ENCODE peak calls at places on chromosomes 13 and 19, in eight cellular contexts. One of them, this sample, is unnamed.

GRCh38 chr13:92097337-92097903 is 699.0 kb downstream of the GPC5 start:
- DNase-seq in breast epithelium: no peak
- DNase-seq in IMR-90: no peak
- DNase-seq in A549: no peak
- DNase-seq in right lobe of liver: no peak
- DNase-seq in heart left ventricle: no peak
- DNase-seq in ovary: no peak
- DNase-seq in tibial nerve: no peak
- DNase-seq in this sample: no peak

GRCh38 chr19:47598407-47599349 is 10.3 kb upstream of the BICRA start:
- DNase-seq in breast epithelium: no peak
- DNase-seq in IMR-90: peak; percentile 96
- DNase-seq in A549: peak; percentile 98
- DNase-seq in right lobe of liver: no peak
- DNase-seq in heart left ventricle: peak; percentile 60
- DNase-seq in ovary: peak; percentile 43
- DNase-seq in tibial nerve: no peak
- DNase-seq in this sample: peak; percentile 70

GRCh38 chr19:46731584-46731983 is 14.3 kb upstream of the FKRP start:
- DNase-seq in breast epithelium: no peak
- DNase-seq in IMR-90: no peak
- DNase-seq in A549: no peak
- DNase-seq in right lobe of liver: no peak
- DNase-seq in heart left ventricle: no peak
- DNase-seq in ovary: no peak
- DNase-seq in tibial nerve: no peak
- DNase-seq in this sample: no peak

GRCh38 chr13:45728759-45729158 is 26.6 kb downstream of the CBY2 start:
- DNase-seq in breast epithelium: no peak
- DNase-seq in IMR-90: no peak
- DNase-seq in A549: peak; percentile 14
- DNase-seq in right lobe of liver: no peak
- DNase-seq in heart left ventricle: no peak
- DNase-seq in ovary: no peak
- DNase-seq in tibial nerve: no peak
- DNase-seq in this sample: no peak

GRCh38 chr19:51398096-51398704 is 7.8 kb upstream of the C19orf84 start:
- DNase-seq in breast epithelium: no peak
- DNase-seq in IMR-90: peak; percentile 18
- DNase-seq in A549: peak; percentile 50
- DNase-seq in right lobe of liver: no peak
- DNase-seq in heart left ventricle: no peak
- DNase-seq in ovary: no peak
- DNase-seq in tibial nerve: no peak
- DNase-seq in this sample: no peak

GRCh38 chr13:90493667-90494066 is 853.8 kb upstream of the MIR17HG start:
- DNase-seq in breast epithelium: no peak
- DNase-seq in IMR-90: no peak
- DNase-seq in A549: no peak
- DNase-seq in right lobe of liver: no peak
- DNase-seq in heart left ventricle: no peak
- DNase-seq in ovary: no peak
- DNase-seq in tibial nerve: no peak
- DNase-seq in this sample: no peak

GRCh38 chr13:52848455-52849190 is at the start of gene PCDH8:
- DNase-seq in breast epithelium: no peak
- DNase-seq in IMR-90: no peak
- DNase-seq in A549: no peak
- DNase-seq in right lobe of liver: no peak
- DNase-seq in heart left ventricle: no peak
- DNase-seq in ovary: no peak
- DNase-seq in tibial nerve: no peak
- DNase-seq in this sample: no peak

GRCh38 chr19:5665781-5666513 is 14.4 kb downstream of the MICOS13 start:
- DNase-seq in breast epithelium: no peak
- DNase-seq in IMR-90: peak; percentile 84
- DNase-seq in A549: peak; percentile 58
- DNase-seq in right lobe of liver: no peak
- DNase-seq in heart left ventricle: no peak
- DNase-seq in ovary: no peak
- DNase-seq in tibial nerve: no peak
- DNase-seq in this sample: no peak

GRCh38 chr19:46081928-46082727 is 41.3 kb upstream of the IGFL4 start:
- DNase-seq in breast epithelium: no peak
- DNase-seq in IMR-90: peak; percentile 67
- DNase-seq in A549: peak; percentile 70
- DNase-seq in right lobe of liver: peak; percentile 64
- DNase-seq in heart left ventricle: no peak
- DNase-seq in ovary: no peak
- DNase-seq in tibial nerve: no peak
- DNase-seq in this sample: peak; percentile 56

GRCh38 chr13:94351292-94352000 is 128.0 kb downstream of the DCT start:
- DNase-seq in breast epithelium: no peak
- DNase-seq in IMR-90: peak; percentile 92
- DNase-seq in A549: no peak
- DNase-seq in right lobe of liver: no peak
- DNase-seq in heart left ventricle: no peak
- DNase-seq in ovary: no peak
- DNase-seq in tibial nerve: no peak
- DNase-seq in this sample: no peak

DNA sequence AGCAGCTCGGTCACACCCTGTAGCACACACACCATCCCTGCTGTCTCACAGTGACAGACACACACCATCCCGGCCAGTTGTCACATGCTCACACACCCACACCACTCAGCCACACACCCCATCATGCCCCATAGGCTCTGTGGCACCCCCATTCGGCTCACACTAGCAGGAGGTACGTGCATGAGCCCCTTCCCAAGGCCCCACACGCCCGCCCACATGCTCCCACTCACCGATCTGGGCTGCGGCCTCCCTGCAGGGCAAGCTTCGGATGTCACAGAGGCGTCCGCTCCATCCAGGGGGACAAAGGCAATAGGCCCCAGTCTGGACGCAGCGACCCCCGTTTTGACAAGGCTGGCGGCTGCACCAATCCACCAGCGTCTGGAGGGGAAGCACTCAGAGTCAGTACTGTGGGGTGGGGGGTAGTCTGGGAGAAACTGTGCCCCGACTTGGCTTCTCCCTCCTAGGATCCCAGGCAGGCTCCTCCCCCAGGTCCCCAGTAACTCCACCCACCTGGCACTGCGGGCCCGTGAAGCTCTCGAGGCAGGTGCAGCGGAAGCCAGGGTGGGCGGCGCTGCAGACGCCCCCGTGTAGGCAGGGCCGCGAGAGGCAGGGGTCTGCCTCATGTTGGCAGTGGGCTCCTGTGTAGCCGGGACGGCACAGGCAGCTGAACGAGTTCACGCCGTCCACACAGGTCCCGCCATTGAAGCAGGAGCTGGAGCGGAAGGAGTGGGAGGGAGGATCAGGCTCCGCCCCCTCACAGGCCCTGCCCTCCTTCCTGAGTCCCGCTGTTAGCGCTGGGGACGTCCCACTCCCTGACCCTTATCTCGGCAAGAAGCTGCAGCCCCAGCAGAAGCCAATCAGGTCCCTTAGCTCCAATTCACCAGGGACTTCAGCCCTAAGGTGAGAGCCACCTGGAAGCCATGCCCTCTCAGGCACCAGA is 20.1 kb downstream of the NOTCH3 start:
- DNase-seq in breast epithelium: no peak
- DNase-seq in IMR-90: no peak
- DNase-seq in A549: no peak
- DNase-seq in right lobe of liver: peak; percentile 48
- DNase-seq in heart left ventricle: no peak
- DNase-seq in ovary: no peak
- DNase-seq in tibial nerve: no peak
- DNase-seq in this sample: peak; percentile 21
- H3K4me3 ChIP-seq in breast epithelium: peak overlapping the region; percentile 41
- H3K4me3 ChIP-seq in IMR-90: no peak overlapping the region
- H3K4me3 ChIP-seq in A549: no peak overlapping the region
- H3K4me3 ChIP-seq in right lobe of liver: peak overlapping the region; percentile 16
- H3K4me3 ChIP-seq in heart left ventricle: no peak overlapping the region
- H3K4me3 ChIP-seq in ovary: no peak overlapping the region
- H3K4me3 ChIP-seq in tibial nerve: no peak overlapping the region
- H3K4me3 ChIP-seq in this sample: no peak overlapping the region

GRCh38 chr19:41350735-41351338 is 2.9 kb downstream of the TGFB1 start:
- DNase-seq in breast epithelium: no peak
- DNase-seq in IMR-90: peak; percentile 21
- DNase-seq in A549: no peak
- DNase-seq in right lobe of liver: no peak
- DNase-seq in heart left ventricle: no peak
- DNase-seq in ovary: no peak
- DNase-seq in tibial nerve: no peak
- DNase-seq in this sample: no peak

GRCh38 chr19:41353466-41354342 is at the start of gene TGFB1:
- DNase-seq in breast epithelium: peak; percentile 78
- DNase-seq in IMR-90: peak; percentile 87
- DNase-seq in A549: peak; percentile 100
- DNase-seq in right lobe of liver: peak; percentile 84
- DNase-seq in heart left ventricle: peak; percentile 90
- DNase-seq in ovary: peak; percentile 80
- DNase-seq in tibial nerve: peak; percentile 72
- DNase-seq in this sample: peak; percentile 90

GRCh38 chr19:41352609-41353465 is 885 bp downstream of the TGFB1 start:
- DNase-seq in breast epithelium: no peak
- DNase-seq in IMR-90: peak; percentile 44
- DNase-seq in A549: peak; percentile 99
- DNase-seq in right lobe of liver: peak; percentile 66
- DNase-seq in heart left ventricle: peak; percentile 66
- DNase-seq in ovary: peak; percentile 46
- DNase-seq in tibial nerve: peak; percentile 44
- DNase-seq in this sample: peak; percentile 64

GRCh38 chr19:41352279-41352608 is 1.5 kb downstream of the TGFB1 start:
- DNase-seq in breast epithelium: no peak
- DNase-seq in IMR-90: no peak
- DNase-seq in A549: no peak
- DNase-seq in right lobe of liver: no peak
- DNase-seq in heart left ventricle: no peak
- DNase-seq in ovary: no peak
- DNase-seq in tibial nerve: no peak
- DNase-seq in this sample: no peak

DNA sequence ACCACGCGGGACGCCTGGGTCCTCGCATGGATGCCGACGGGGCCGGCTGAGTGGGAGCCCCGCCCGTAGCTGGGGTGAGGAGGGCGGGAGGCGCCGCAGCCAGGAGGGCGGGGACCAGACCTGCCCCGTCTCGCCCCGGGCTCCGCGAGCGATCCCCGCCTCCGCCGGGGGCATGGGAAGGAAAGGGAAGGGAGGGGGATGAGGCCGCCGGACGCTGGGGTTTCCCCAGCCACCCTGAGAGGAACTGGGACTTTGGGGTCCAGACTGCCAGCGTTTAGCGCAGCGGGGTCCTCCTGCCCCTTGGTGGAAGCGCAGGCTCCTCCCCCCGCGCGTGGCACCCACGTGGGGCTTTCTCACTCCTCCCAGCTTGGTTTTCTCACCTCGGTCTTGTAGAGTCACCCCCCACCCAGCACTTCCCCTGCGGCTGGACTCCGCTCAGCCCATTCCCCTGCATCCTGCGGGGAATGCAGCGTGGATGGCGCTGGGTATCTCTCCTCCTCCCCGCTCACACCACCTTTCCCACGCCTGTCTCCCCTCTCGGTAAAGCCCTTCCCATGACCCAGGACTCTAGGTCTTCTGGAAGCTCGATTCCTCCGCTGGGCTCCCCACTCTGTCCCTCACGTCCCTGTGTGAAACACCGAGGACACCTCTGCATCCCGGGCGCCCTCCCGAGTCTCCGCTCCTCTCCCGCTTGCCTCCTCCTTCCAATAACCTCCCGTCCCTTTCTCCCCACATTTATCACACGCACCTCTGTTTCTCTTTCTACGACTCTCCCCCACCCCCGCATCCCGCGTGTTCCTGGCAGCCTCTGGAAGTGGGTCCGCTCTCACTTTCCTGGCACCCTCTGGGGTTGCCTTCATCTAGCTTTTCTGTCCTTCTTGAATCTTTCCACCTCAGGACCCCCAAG is 2.1 kb downstream of the TGFB1 start:
- DNase-seq in breast epithelium: no peak
- DNase-seq in IMR-90: peak; percentile 42
- DNase-seq in A549: peak; percentile 89
- DNase-seq in right lobe of liver: peak; percentile 66
- DNase-seq in heart left ventricle: peak; percentile 76
- DNase-seq in ovary: peak; percentile 53
- DNase-seq in tibial nerve: no peak
- DNase-seq in this sample: peak; percentile 64
- TF ChIP-seq POLR2A in breast epithelium: no peak
- TF ChIP-seq POLR2A in IMR-90: peak; percentile 74
- TF ChIP-seq POLR2A in A549: peak; percentile 8
- TF ChIP-seq POLR2A in right lobe of liver: no peak
- TF ChIP-seq POLR2A in heart left ventricle: no peak
- TF ChIP-seq POLR2A in ovary: no peak
- TF ChIP-seq POLR2A in tibial nerve: no peak
- TF ChIP-seq POLR2A in this sample: peak; percentile 12

GRCh38 chr19:7251502-7251901 is 42.7 kb downstream of the INSR start:
- DNase-seq in breast epithelium: no peak
- DNase-seq in IMR-90: no peak
- DNase-seq in A549: no peak
- DNase-seq in right lobe of liver: no peak
- DNase-seq in heart left ventricle: no peak
- DNase-seq in ovary: no peak
- DNase-seq in tibial nerve: no peak
- DNase-seq in this sample: no peak
- H3K4me3 ChIP-seq in breast epithelium: no peak overlapping the region
- H3K4me3 ChIP-seq in IMR-90: no peak overlapping the region
- H3K4me3 ChIP-seq in A549: no peak overlapping the region
- H3K4me3 ChIP-seq in right lobe of liver: no peak overlapping the region
- H3K4me3 ChIP-seq in heart left ventricle: no peak overlapping the region
- H3K4me3 ChIP-seq in ovary: no peak overlapping the region
- H3K4me3 ChIP-seq in tibial nerve: no peak overlapping the region
- H3K4me3 ChIP-seq in this sample: no peak overlapping the region

DNA sequence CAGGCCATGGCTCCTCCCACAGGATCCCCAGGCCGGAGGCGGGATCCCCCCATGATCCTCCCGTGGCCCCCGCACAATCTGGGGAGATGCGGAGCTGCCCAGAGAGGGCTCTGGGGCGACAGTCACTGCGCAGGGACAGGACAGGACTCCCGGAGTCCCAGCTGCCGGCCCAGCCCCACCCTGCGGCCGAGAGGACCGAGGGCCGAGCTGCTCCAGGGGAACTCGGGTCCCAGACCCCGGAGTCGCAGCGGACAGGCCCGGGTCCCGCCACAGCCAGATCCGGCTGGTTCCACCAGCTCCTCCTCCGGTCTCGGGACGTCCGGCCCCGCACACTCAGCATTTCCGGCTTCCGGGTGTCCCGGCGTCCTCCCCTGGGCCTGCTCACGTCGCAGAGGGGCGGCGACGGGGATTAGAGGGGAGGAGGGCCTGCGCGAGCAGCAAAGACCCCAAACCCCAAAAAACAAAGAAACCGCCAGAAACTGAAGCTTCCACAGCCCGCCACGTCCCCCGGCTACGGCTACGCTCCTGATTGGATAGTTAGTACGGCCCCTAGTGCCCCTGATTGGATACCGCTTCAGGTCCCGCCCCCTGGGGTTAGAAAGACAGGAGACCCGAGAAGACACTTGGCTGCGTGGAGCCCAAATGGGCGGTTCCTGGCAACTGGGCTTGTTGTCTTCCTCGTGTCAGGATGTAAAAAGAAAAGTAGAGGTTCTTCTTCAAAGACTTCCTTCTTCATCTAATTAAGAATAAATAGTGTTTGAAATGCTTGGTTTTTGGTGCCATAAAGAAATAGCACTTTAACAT is 21.3 kb upstream of the OR10H1 start:
- DNase-seq in breast epithelium: peak; percentile 96
- DNase-seq in IMR-90: peak; percentile 88
- DNase-seq in A549: peak; percentile 91
- DNase-seq in right lobe of liver: peak; percentile 99
- DNase-seq in heart left ventricle: peak; percentile 98
- DNase-seq in ovary: peak; percentile 96
- DNase-seq in tibial nerve: peak; percentile 96
- DNase-seq in this sample: peak; percentile 98
- TF ChIP-seq POLR2A in breast epithelium: peak; percentile 88
- TF ChIP-seq POLR2A in IMR-90: peak; percentile 59
- TF ChIP-seq POLR2A in A549: peak; percentile 73
- TF ChIP-seq POLR2A in right lobe of liver: peak; percentile 85
- TF ChIP-seq POLR2A in heart left ventricle: no peak
- TF ChIP-seq POLR2A in ovary: peak; percentile 77
- TF ChIP-seq POLR2A in tibial nerve: peak; percentile 80
- TF ChIP-seq POLR2A in this sample: peak; percentile 75

This sample was measured in adrenal gland.